ENCODE peak calls at places on chromosome 16, in nine cellular contexts. C is NCI-H748 treated with DMSO at 0.1 percent for 48 hours; Q is NCI-H446; U is hippocampal formation; B is stimulated activated CD8-positive, alpha-beta memory T cell treated with anti-CD3 and anti-CD28 coated beads, Interleukin-4, amount 100 ng/mL, for 1 hour; F is fibroblast of lung; W is colonic mucosa; X is prostate gland; D is neuronal stem cell. I is an unnamed sample.

GRCh38 chr16:54687043-54687655 is 243.5 kb upstream of the IRX5 start:
- DNase-seq in C (peak; percentile 38), Q (no peak), U (no peak), B (no peak), F (no peak), W (no peak), X (no peak), D (no peak), I (no peak)

GRCh38 chr16:88787579-88788314 is 2.7 kb upstream of the PIEZO1 start:
- DNase-seq in C (no peak), Q (no peak), U (no peak), B (no peak), F (no peak), W (no peak), X (no peak), D (no peak), I (no peak)

GRCh38 chr16:85800321-85800669 is 800 bp downstream of the COX4I1 start:
- DNase-seq in C (no peak), Q (no peak), U (no peak), B (no peak), F (no peak), W (peak; percentile 28), X (no peak), D (no peak), I (no peak)

GRCh38 chr16:25138130-25138529 is 26.6 kb downstream of the LCMT1 start:
- DNase-seq in C (no peak), Q (no peak), U (no peak), B (no peak), F (no peak), W (no peak), X (no peak), D (no peak), I (no peak)

GRCh38 chr16:58367252-58367651 is 25.0 kb upstream of the GINS3 start:
- DNase-seq in C (no peak), Q (no peak), U (no peak), B (no peak), F (no peak), W (no peak), X (no peak), D (no peak), I (no peak)

GRCh38 chr16:81821422-81822128 is 42.5 kb downstream of the PLCG2 start:
- DNase-seq in C (no peak), Q (no peak), U (no peak), B (no peak), F (peak; percentile 11), W (no peak), X (no peak), D (no peak), I (no peak)

GRCh38 chr16:4017807-4018206 is 98.4 kb downstream of the ADCY9 start:
- DNase-seq in C (no peak), Q (no peak), U (no peak), B (no peak), F (no peak), W (no peak), X (no peak), D (no peak), I (no peak)

GRCh38 chr16:23509763-23510153 is 536 bp downstream of the GGA2 start:
- DNase-seq in C (peak; percentile 21), Q (no peak), U (no peak), B (no peak), F (peak; percentile 33), W (peak; percentile 45), X (no peak), D (peak; percentile 44), I (no peak)

GRCh38 chr16:19919142-19919541 is 34.5 kb upstream of the GPRC5B start:
- DNase-seq in C (no peak), Q (no peak), U (no peak), B (no peak), F (no peak), W (no peak), X (no peak), D (no peak), I (no peak)

GRCh38 chr16:54281535-54282201 is 4.9 kb downstream of the IRX3 start:
- DNase-seq in C (no peak), Q (no peak), U (no peak), B (no peak), F (no peak), W (no peak), X (no peak), D (no peak), I (no peak)

GRCh38 chr16:2471016-2471652 is at the start of gene NTN3:
- DNase-seq in C (no peak), Q (peak; percentile 85), U (no peak), B (no peak), F (no peak), W (no peak), X (no peak), D (peak; percentile 79), I (no peak)

GRCh38 chr16:8675183-8676159 is 1.1 kb downstream of the ABAT start:
- DNase-seq in C (no peak), Q (no peak), U (no peak), B (peak; percentile 19), F (no peak), W (no peak), X (no peak), D (no peak), I (no peak)

GRCh38 chr16:87541004-87541881 is 48.4 kb upstream of the ZCCHC14 start:
- DNase-seq in C (no peak), Q (no peak), U (no peak), B (no peak), F (peak; percentile 78), W (peak; percentile 39), X (no peak), D (no peak), I (peak; percentile 39)

GRCh38 chr16:21101631-21102420 is 48.8 kb downstream of the DNAH3 start:
- DNase-seq in C (no peak), Q (no peak), U (no peak), B (no peak), F (peak; percentile 27), W (no peak), X (no peak), D (peak; percentile 9), I (no peak)

GRCh38 chr16:56424791-56425438 is 430 bp downstream of the AMFR start:
- DNase-seq in C (no peak), Q (no peak), U (peak; percentile 30), B (no peak), F (peak; percentile 27), W (peak; percentile 37), X (peak; percentile 8), D (peak; percentile 42), I (no peak)

GRCh38 chr16:10103096-10103495 is 79.1 kb downstream of the GRIN2A start:
- DNase-seq in C (no peak), Q (no peak), U (no peak), B (no peak), F (peak; percentile 75), W (no peak), X (no peak), D (no peak), I (no peak)

GRCh38 chr16:50802000-50802399 is 60.1 kb downstream of the CYLD start:
- DNase-seq in C (no peak), Q (no peak), U (no peak), B (no peak), F (peak; percentile 69), W (no peak), X (no peak), D (no peak), I (no peak)

GRCh38 chr16:86372193-86372592 is 138.1 kb upstream of the FOXF1 start:
- DNase-seq in C (no peak), Q (no peak), U (no peak), B (no peak), F (no peak), W (no peak), X (no peak), D (no peak), I (no peak)

GRCh38 chr16:3223913-3224515 is 10.9 kb downstream of the ZNF200 start:
- DNase-seq in C (no peak), Q (no peak), U (no peak), B (no peak), F (peak; percentile 9), W (no peak), X (no peak), D (no peak), I (no peak)

GRCh38 chr16:79261944-79262552 is 338.5 kb downstream of the MAF start:
- DNase-seq in C (no peak), Q (no peak), U (no peak), B (no peak), F (no peak), W (no peak), X (no peak), D (no peak), I (no peak)

GRCh38 chr16:55480228-55480655 is 1.2 kb downstream of the MMP2 start:
- DNase-seq in C (no peak), Q (no peak), U (peak; percentile 17), B (no peak), F (peak; percentile 94), W (peak; percentile 68), X (peak; percentile 61), D (no peak), I (peak; percentile 30)

GRCh38 chr16:69187891-69188451 is 1.0 kb downstream of the SNTB2 start:
- DNase-seq in C (no peak), Q (peak; percentile 45), U (no peak), B (no peak), F (peak; percentile 46), W (peak; percentile 45), X (peak; percentile 48), D (peak; percentile 31), I (no peak)

GRCh38 chr16:16016388-16016964 is 67.1 kb downstream of the ABCC1 start:
- DNase-seq in C (no peak), Q (no peak), U (no peak), B (no peak), F (no peak), W (no peak), X (no peak), D (no peak), I (no peak)